ENCODE peak calls at places on chromosomes 1 and 21, in four cellular contexts. F is heart right ventricle, C is endodermal cell, A is hepatocyte. S is an unnamed sample. For H3K4me1, the result is how much of the 10 kb centered on the place peaks cover.

GRCh38 chr1:56506314-56506743 is 73.0 kb downstream of the PLPP3 start:
- DNase-seq in F (no peak), C (no peak), A (no peak), S (no peak)

GRCh38 chr1:37033355-37034291 is 692 bp downstream of the GRIK3 start:
- DNase-seq in F (no peak), C (peak), A (peak), S (no peak)

GRCh38 chr1:199512037-199512710 is 515.3 kb upstream of the NR5A2 start:
- DNase-seq in F (no peak), C (peak), A (no peak), S (no peak)

GRCh38 chr1:246591047-246591446 is 24.8 kb downstream of the CNST start:
- DNase-seq in F (no peak), C (no peak), A (no peak), S (no peak)

GRCh38 chr1:203626910-203627246 is 246 bp downstream of the ATP2B4 start:
- DNase-seq in F (no peak), C (no peak), A (no peak), S (no peak)

GRCh38 chr1:4056422-4056821 is 156.3 kb upstream of the C1orf174 start:
- DNase-seq in F (no peak), C (no peak), A (no peak), S (no peak)

GRCh38 chr1:59041878-59042277 is 255.0 kb upstream of the FGGY start:
- DNase-seq in F (no peak), C (no peak), A (no peak), S (no peak)

GRCh38 chr1:179996099-179996498 is 41.5 kb downstream of the CEP350 start:
- DNase-seq in F (no peak), C (no peak), A (no peak), S (no peak)

DNA sequence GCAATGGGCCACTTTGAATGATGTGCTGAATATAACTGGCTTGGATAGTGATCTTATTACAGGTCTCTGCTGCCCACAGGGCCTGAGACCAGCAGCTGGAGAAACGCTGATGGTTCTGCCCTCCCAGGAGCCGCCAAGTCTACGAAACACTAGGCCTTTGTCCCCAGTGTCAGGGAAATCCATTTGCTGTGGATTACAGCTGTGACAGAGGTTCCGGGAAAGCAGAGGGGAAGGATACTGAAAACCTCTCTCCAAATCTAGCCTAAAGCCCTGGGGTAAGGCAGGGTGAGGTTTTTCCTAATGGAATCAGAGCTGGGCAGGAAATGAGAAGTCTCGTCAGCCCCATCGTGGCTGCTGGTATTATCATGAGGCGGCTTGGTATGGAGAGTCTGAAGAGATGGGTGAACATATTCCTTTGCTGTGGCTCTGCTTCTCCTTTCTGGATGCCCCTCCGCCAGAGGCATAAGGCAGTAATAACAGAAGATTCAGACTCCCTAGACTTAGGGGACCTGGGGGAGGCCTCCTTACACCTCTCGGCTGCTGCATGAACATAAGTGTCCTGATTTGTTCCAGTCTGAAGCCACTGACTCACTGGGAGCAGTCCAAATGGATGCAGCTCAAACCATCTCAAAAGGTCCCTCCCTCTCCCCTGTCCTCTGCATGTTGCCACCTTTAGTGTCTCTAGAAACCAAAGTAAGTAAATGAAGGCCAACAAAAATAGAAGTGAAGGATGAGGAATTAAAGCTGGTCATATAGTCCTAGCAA is 48.1 kb downstream of the PHC2 start:
- DNase-seq in F (peak), C (no peak), A (no peak), S (no peak)
- H3K4me1 ChIP-seq in F (under half), C (under half), A (under half), S (under half)

GRCh38 chr1:190478193-190479007 is 736 bp upstream of the BRINP3 start:
- DNase-seq in F (no peak), C (peak), A (peak), S (no peak)

GRCh38 chr1:190475394-190476250 is 2.0 kb downstream of the BRINP3 start:
- DNase-seq in F (no peak), C (peak), A (peak), S (no peak)

GRCh38 chr1:190479028-190479427 is 1.4 kb upstream of the BRINP3 start:
- DNase-seq in F (no peak), C (no peak), A (peak), S (no peak)

GRCh38 chr1:190477687-190478192 is at the start of gene BRINP3:
- DNase-seq in F (no peak), C (no peak), A (peak), S (no peak)

DNA sequence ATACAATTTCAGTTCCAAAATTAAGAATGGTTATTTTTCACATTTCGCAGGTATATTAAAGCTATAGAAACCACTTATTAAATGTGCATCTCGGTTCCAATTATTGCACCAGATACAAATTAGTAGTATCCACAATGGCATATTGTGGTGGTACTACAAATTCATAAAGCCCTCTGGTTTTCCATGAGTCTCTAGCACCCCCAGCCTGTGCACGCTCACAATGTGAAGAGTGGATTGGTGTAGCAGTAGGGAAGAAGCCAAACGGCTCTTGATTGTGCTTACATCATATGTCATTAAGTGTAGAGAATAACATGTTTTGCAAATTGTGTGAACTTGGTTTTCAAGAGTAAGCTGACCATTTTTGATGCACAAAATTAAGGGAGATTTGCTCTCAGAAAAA is 1.9 kb upstream of the BRINP3 start:
- DNase-seq in F (no peak), C (no peak), A (peak), S (no peak)
- TF ChIP-seq CTCF in F (no peak), C (no peak), A (no peak), S (no peak)

GRCh38 chr1:26189331-26189730 is 1.1 kb upstream of the CATSPER4 start:
- DNase-seq in F (no peak), C (no peak), A (no peak), S (no peak)
- H3K4me1 ChIP-seq in F (under half), C (under half), A (under half), S (under half)

DNA sequence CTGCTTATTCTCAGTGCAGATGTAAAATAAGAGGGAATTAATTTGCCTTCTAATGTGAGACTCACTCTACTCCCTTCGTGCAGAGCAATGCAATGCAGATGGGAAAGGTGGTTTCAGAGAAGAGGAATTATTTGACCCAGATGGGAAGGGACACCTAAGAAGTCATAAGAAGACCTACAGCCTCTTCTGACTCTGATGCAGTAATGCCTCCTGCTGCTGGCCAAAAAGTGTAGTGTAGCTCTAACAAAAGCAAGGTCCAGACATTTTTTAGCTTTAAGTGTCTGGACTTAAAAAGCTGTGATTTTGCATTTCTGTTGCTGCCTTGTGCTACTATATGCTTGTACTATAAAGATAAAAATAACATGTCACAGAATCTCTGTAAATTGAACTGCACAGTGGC is 501.4 kb downstream of the TTLL7 start:
- DNase-seq in F (no peak), C (peak), A (no peak), S (no peak)
- TF ChIP-seq CTCF in F (no peak), C (peak), A (peak), S (no peak)

GRCh38 chr21:44867999-44868700 is 5.3 kb downstream of the PTTG1IP start:
- DNase-seq in F (no peak), C (no peak), A (no peak), S (no peak)
- H3K4me1 ChIP-seq in F (half or more), C (under half), A (under half), S (under half)

GRCh38 chr1:152968248-152968647 is 2.2 kb upstream of the SPRR4 start:
- DNase-seq in F (no peak), C (no peak), A (no peak), S (no peak)
- TF ChIP-seq CTCF in F (no peak), C (no peak), A (no peak), S (no peak)

GRCh38 chr1:94115900-94116436 is 5.0 kb downstream of the ABCA4 start:
- DNase-seq in F (no peak), C (peak), A (no peak), S (no peak)
- H3K4me1 ChIP-seq in F (under half), C (under half), A (under half), S (under half)

DNA sequence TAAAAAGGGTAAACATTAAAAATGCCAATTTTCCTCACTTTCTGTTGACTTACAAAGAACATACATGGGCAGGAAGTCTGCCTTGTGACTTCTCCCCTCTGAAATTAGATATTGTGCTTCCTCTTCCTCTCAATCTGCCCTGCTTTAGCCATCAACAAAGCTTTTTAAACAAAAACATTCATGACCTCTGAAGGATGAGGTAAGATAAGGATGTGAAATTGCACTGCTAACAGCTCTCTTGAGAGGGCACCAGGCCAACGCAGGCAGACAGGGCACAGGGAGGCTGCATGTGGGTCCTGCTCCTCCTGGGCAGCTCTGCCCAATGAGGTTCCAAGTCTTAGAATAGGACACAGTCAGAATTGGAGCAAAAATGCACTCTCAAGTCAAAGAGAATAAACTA is 62.1 kb downstream of the DEGS1 start:
- DNase-seq in F (peak), C (no peak), A (no peak), S (no peak)
- TF ChIP-seq CTCF in F (no peak), C (no peak), A (no peak), S (no peak)

GRCh38 chr1:66336641-66336991 is 197.3 kb upstream of the SGIP1 start:
- DNase-seq in F (no peak), C (no peak), A (no peak), S (no peak)

GRCh38 chr1:66334311-66334710 is 199.6 kb upstream of the SGIP1 start:
- DNase-seq in F (no peak), C (no peak), A (no peak), S (no peak)

GRCh38 chr1:66335125-66335524 is 198.8 kb upstream of the SGIP1 start:
- DNase-seq in F (no peak), C (no peak), A (no peak), S (no peak)

GRCh38 chr1:66337249-66337648 is 196.7 kb upstream of the SGIP1 start:
- DNase-seq in F (no peak), C (no peak), A (no peak), S (no peak)

GRCh38 chr1:66335859-66336640 is 197.9 kb upstream of the SGIP1 start:
- DNase-seq in F (peak), C (peak), A (no peak), S (peak)
- H3K4me1 ChIP-seq in F (under half), C (under half), A (under half), S (under half)